ENCODE peak calls at places on chromosomes 11 and 22, in eight cellular contexts. Y is H7; R is K562; N is heart left ventricle; F is lung; L is fibroblast of lung; W is naive thymus-derived CD4-positive, alpha-beta T cell; V is H1. J is an unnamed sample. For H3K36me3, the result is how much of the 10 kb centered on the place peaks cover.

GRCh38 chr11:107696140-107696539 is 15.7 kb downstream of the SLN start:
- DNase-seq in Y (no peak), R (no peak), N (no peak), F (no peak), L (peak), W (no peak), V (no peak), J (no peak)

GRCh38 chr22:49966716-49967332 is 6.3 kb downstream of the PIM3 start:
- DNase-seq in Y (peak), R (no peak), N (peak), F (peak), L (peak), W (no peak), V (peak), J (peak)

GRCh38 chr11:44950036-44950624 is 553 bp downstream of the TP53I11 start:
- DNase-seq in Y (peak), R (peak), N (peak), F (peak), L (no peak), W (no peak), V (peak), J (no peak)

GRCh38 chr11:6572215-6572614 is 31.2 kb downstream of the RRP8 start:
- DNase-seq in Y (no peak), R (no peak), N (no peak), F (no peak), L (peak), W (no peak), V (no peak), J (no peak)

GRCh38 chr11:112874959-112875358 is 86.3 kb upstream of the NCAM1 start:
- DNase-seq in Y (no peak), R (no peak), N (no peak), F (no peak), L (no peak), W (no peak), V (no peak), J (no peak)

GRCh38 chr11:62555464-62556092 is 9.0 kb upstream of the AHNAK start:
- DNase-seq in Y (no peak), R (no peak), N (peak), F (no peak), L (peak), W (peak), V (no peak), J (no peak)

GRCh38 chr11:119405986-119406385 is 17.0 kb downstream of the THY1 start:
- DNase-seq in Y (no peak), R (no peak), N (no peak), F (no peak), L (no peak), W (no peak), V (no peak), J (no peak)

GRCh38 chr22:39593061-39593930 is 22.7 kb downstream of the CACNA1I start:
- DNase-seq in Y (no peak), R (no peak), N (peak), F (no peak), L (peak), W (no peak), V (no peak), J (peak)

GRCh38 chr22:49370841-49371301 is 456.8 kb downstream of the BRD1 start:
- DNase-seq in Y (no peak), R (no peak), N (no peak), F (peak), L (no peak), W (no peak), V (peak), J (peak)

GRCh38 chr11:58575377-58576020 is at the start of gene LPXN:
- DNase-seq in Y (no peak), R (no peak), N (no peak), F (no peak), L (no peak), W (peak), V (no peak), J (no peak)

GRCh38 chr11:28585007-28585406 is 476.8 kb downstream of the METTL15 start:
- DNase-seq in Y (no peak), R (no peak), N (no peak), F (no peak), L (no peak), W (no peak), V (no peak), J (no peak)

GRCh38 chr11:10461276-10461790 is 6.3 kb downstream of the AMPD3 start:
- DNase-seq in Y (no peak), R (no peak), N (no peak), F (no peak), L (no peak), W (no peak), V (no peak), J (no peak)

GRCh38 chr11:65433657-65434056 is 11.1 kb downstream of the NEAT1 start:
- DNase-seq in Y (no peak), R (no peak), N (no peak), F (no peak), L (no peak), W (no peak), V (no peak), J (peak)

GRCh38 chr11:17739945-17740338 is 5.4 kb downstream of the KCNC1 start:
- DNase-seq in Y (no peak), R (no peak), N (no peak), F (no peak), L (no peak), W (no peak), V (no peak), J (no peak)

GRCh38 chr11:86438685-86439084 is 64.0 kb downstream of the CCDC81 start:
- DNase-seq in Y (no peak), R (no peak), N (no peak), F (no peak), L (peak), W (no peak), V (no peak), J (no peak)

GRCh38 chr22:42883970-42884369 is 26.9 kb upstream of the ARFGAP3 start:
- DNase-seq in Y (no peak), R (no peak), N (no peak), F (no peak), L (no peak), W (no peak), V (no peak), J (no peak)
- H3K36me3 ChIP-seq in Y (under half), R (half or more), N (under half), F (half or more), L (under half), W (under half), V (under half), J (half or more)

DNA sequence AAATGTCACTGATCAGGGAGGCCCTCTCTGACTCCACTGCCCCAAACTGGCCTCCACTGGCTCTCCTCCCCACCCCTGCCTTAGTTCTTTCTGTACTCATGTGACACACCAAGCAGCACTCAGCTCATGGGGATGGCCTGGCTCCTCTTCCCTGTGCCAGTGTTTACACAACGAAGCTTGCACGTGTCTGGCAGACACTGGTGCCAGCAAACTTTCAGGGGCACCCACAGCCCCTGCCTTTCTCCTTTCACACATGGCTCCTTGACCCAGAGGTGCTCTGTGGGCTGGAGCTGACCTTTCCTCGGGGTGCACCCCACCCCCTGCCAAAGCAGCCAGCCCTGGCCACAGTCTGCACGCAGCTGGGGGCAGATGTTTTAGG is 37.6 kb upstream of the PARVG start:
- DNase-seq in Y (no peak), R (no peak), N (peak), F (no peak), L (peak), W (no peak), V (no peak), J (no peak)
- H3K36me3 ChIP-seq in Y (under half), R (under half), N (under half), F (under half), L (under half), W (under half), V (under half), J (under half)

DNA sequence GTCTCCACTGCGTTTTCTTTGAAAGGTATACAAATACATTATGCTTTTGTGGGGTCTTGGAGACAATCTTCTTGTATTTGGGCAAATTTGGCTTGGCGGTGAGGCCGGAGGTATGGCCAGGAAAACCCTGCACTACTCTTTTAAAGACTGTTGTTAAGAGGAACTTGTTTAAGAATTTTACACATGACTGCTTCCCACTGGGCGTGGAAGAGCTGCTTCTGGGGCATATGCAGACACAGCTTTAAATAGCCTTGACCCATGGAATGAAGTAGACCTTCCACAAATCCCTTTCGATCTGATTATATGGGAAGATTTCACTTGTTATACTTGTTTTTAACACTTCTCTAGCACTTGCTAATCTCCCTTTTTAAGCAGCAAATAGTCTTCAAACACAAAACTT is 453.6 kb downstream of the MN1 start:
- DNase-seq in Y (no peak), R (no peak), N (no peak), F (no peak), L (no peak), W (no peak), V (no peak), J (no peak)
- H3K36me3 ChIP-seq in Y (under half), R (under half), N (under half), F (under half), L (under half), W (under half), V (under half), J (under half)

DNA sequence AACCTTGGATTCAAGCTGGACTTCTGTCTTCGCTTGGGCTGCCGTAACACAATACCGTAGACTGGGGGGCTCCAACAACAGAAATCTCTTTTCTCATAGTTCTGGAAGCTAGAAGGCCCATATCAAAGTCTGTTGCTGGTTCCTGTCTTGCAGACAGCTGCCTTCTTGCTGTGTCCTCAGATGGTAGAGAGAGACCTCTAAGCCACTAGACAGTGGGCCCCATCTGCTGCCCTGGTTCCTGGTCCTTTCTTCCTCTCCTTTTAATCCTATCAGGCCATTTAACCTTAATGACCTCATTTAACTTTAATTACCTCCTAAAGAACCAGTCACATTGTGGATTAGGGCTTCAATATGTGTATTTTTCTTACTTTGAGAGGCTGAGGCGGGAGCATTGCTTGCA is 9.4 kb downstream of the CEP164 start:
- DNase-seq in Y (no peak), R (no peak), N (no peak), F (no peak), L (no peak), W (no peak), V (no peak), J (no peak)
- H3K36me3 ChIP-seq in Y (under half), R (under half), N (under half), F (under half), L (under half), W (under half), V (under half), J (under half)

GRCh38 chr11:99256614-99257013 is 235.9 kb downstream of the CNTN5 start:
- DNase-seq in Y (no peak), R (no peak), N (no peak), F (no peak), L (no peak), W (no peak), V (no peak), J (no peak)

GRCh38 chr11:99260696-99261095 is 239.9 kb downstream of the CNTN5 start:
- DNase-seq in Y (no peak), R (no peak), N (no peak), F (no peak), L (no peak), W (no peak), V (no peak), J (no peak)

DNA sequence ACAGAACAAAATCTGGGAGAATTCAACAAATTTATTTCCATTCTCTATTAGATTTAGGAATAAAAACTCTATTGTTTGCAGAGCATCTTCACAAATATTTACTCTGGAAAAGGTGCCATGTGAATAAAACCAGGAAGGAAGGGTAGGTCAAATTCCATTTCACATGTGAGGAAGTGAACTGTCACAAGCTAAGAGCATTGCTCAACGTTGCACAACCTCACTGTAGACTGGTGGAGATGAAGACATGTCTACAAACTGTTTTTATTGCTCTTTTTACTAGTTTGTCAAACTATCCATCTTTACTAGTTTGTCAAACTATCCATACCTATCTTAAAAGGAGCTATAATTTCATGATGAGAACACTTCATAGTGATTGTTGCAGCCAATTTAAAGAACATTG is 236.4 kb downstream of the CNTN5 start:
- DNase-seq in Y (no peak), R (no peak), N (no peak), F (no peak), L (no peak), W (no peak), V (no peak), J (no peak)
- H3K36me3 ChIP-seq in Y (under half), R (under half), N (under half), F (under half), L (under half), W (under half), V (under half), J (under half)

GRCh38 chr11:118374729-118375128 is 15.3 kb downstream of the UBE4A start:
- DNase-seq in Y (no peak), R (no peak), N (no peak), F (no peak), L (peak), W (no peak), V (no peak), J (no peak)
- H3K36me3 ChIP-seq in Y (under half), R (half or more), N (under half), F (under half), L (under half), W (half or more), V (half or more), J (half or more)

J was measured in adrenal gland.